ENCODE peak calls at places on chromosomes 7 and 10, in nine cellular contexts. M is NCI-H748 treated with DMSO at 0.1 percent for 48 hours; B is stimulated activated CD8-positive, alpha-beta memory T cell treated with anti-CD3 and anti-CD28 coated beads, Interleukin-7, amount 100 ng/mL, for 1 hour; G is nephron progenitor cell; H is activated naive CD4-positive, alpha-beta T cell; P is iPS-NIHi11; Q is RWPE1; F is NCI-H1048; Y is HCT116. I is an unnamed sample.

GRCh38 chr7:30347226-30348082 is 63.1 kb downstream of the ZNRF2 start:
- DNase-seq in Q (no peak), P (no peak), Y (no peak), F (no peak), B (no peak), M (no peak), H (no peak), G (no peak), I (no peak)

GRCh38 chr7:140635345-140635744 is 5.3 kb downstream of the DENND2A start:
- DNase-seq in P (peak), Y (no peak), G (no peak), B (no peak), F (no peak), H (no peak), M (no peak), Q (no peak), I (no peak)

GRCh38 chr10:69958232-69958902 is 94.3 kb upstream of the MACROH2A2 start:
- DNase-seq in H (no peak), Q (peak), Y (peak), M (no peak), B (no peak), P (peak), F (peak), G (no peak), I (peak)

GRCh38 chr7:44132039-44132438 is 8.7 kb upstream of the POLD2 start:
- DNase-seq in G (no peak), P (no peak), M (no peak), F (no peak), Q (no peak), H (no peak), B (no peak), Y (no peak), I (no peak)

GRCh38 chr10:95655571-95656290 is 780 bp downstream of the ALDH18A1 start:
- DNase-seq in P (peak), Y (no peak), Q (peak), H (peak), M (no peak), F (no peak), G (no peak), B (no peak), I (no peak)

GRCh38 chr7:17939111-17939669 is 1.1 kb downstream of the SNX13 start:
- DNase-seq in F (no peak), P (no peak), G (no peak), Q (peak), Y (no peak), B (no peak), M (peak), H (no peak), I (no peak)

GRCh38 chr7:55405856-55406541 is 40.9 kb downstream of the LANCL2 start:
- DNase-seq in M (no peak), H (no peak), Q (no peak), Y (no peak), G (no peak), P (no peak), F (no peak), B (no peak), I (no peak)

GRCh38 chr7:74429153-74429747 is 24.5 kb upstream of the GTF2IRD1 start:
- DNase-seq in M (no peak), Q (no peak), F (no peak), Y (no peak), P (peak), B (no peak), H (no peak), G (no peak), I (no peak)

GRCh38 chr7:106057962-106058901 is 53.9 kb downstream of the SYPL1 start:
- DNase-seq in F (no peak), Q (peak), H (no peak), Y (no peak), G (no peak), B (no peak), P (no peak), M (no peak), I (no peak)

GRCh38 chr7:20083781-20084180 is 133.4 kb downstream of the MACC1 start:
- DNase-seq in Q (peak), M (no peak), P (no peak), Y (no peak), F (no peak), H (no peak), G (no peak), B (no peak), I (peak)

GRCh38 chr7:261341-262250 is 28.4 kb upstream of the FOXL3 start:
- DNase-seq in F (no peak), Y (no peak), M (no peak), B (no peak), H (no peak), Q (no peak), G (no peak), P (peak), I (no peak)

GRCh38 chr7:16129431-16130126 is 291.8 kb downstream of the CRPPA start:
- DNase-seq in G (no peak), Y (peak), H (no peak), P (no peak), B (no peak), F (no peak), Q (peak), M (peak), I (peak)

GRCh38 chr10:92238062-92238585 is 52.8 kb downstream of the CPEB3 start:
- DNase-seq in F (no peak), Q (no peak), B (no peak), Y (no peak), M (no peak), H (no peak), P (no peak), G (no peak), I (no peak)

GRCh38 chr10:78772986-78773530 is 295.7 kb upstream of the ZMIZ1 start:
- DNase-seq in Y (no peak), M (no peak), P (no peak), B (no peak), Q (no peak), H (no peak), G (no peak), F (no peak), I (no peak)

GRCh38 chr10:34262965-34263364 is 552.1 kb downstream of the PARD3 start:
- DNase-seq in F (no peak), M (peak), Q (no peak), Y (no peak), B (no peak), G (no peak), H (no peak), P (no peak), I (no peak)

GRCh38 chr7:12130664-12131063 is 80.4 kb upstream of the TMEM106B start:
- DNase-seq in P (no peak), Q (no peak), M (no peak), H (no peak), F (no peak), B (no peak), Y (no peak), G (no peak), I (no peak)

GRCh38 chr10:69807122-69807521 is 5.4 kb downstream of the COL13A1 start:
- DNase-seq in F (no peak), M (no peak), B (no peak), H (no peak), P (no peak), Y (peak), Q (peak), G (no peak), I (peak)

GRCh38 chr7:70711441-70711840 is 420.5 kb upstream of the GALNT17 start:
- DNase-seq in F (no peak), G (no peak), Y (no peak), H (no peak), B (no peak), M (no peak), Q (no peak), P (no peak), I (no peak)

GRCh38 chr7:144780071-144780608 is 55.7 kb downstream of the TPK1 start:
- DNase-seq in M (no peak), H (no peak), F (no peak), P (no peak), B (no peak), Q (no peak), G (no peak), Y (peak), I (no peak)

I was measured in keratinocyte.